ENCODE peak calls at places on chromosomes 7 and 10, in ten cellular contexts. One of them, this sample, is unnamed.

GRCh38 chr7:36312064-36312914 is 77.4 kb upstream of the ANLN start:
- DNase-seq in hepatocyte: peak; percentile 69
- DNase-seq in germinal center: no peak
- DNase-seq in NCI-H1417: no peak
- DNase-seq in activated CD4-positive, alpha-beta T cell treated with anti-CD3 and anti-CD28 coated beads, Interleukin-2, amount 50 U/mL, for 24 hours: no peak
- DNase-seq in lung microvascular endothelial cell: no peak
- DNase-seq in caudate nucleus: no peak
- DNase-seq in upper lobe of left lung: peak; percentile 69
- DNase-seq in GM23248: no peak
- DNase-seq in SJCRH30: no peak
- DNase-seq in this sample: peak; percentile 56

GRCh38 chr7:12584940-12585339 is 14.4 kb downstream of the SCIN start:
- DNase-seq in GM23248: peak; percentile 66
- DNase-seq in caudate nucleus: no peak
- DNase-seq in upper lobe of left lung: no peak
- DNase-seq in NCI-H1417: no peak
- DNase-seq in germinal center: no peak
- DNase-seq in lung microvascular endothelial cell: peak; percentile 25
- DNase-seq in SJCRH30: no peak
- DNase-seq in hepatocyte: no peak
- DNase-seq in activated CD4-positive, alpha-beta T cell treated with anti-CD3 and anti-CD28 coated beads, Interleukin-2, amount 50 U/mL, for 24 hours: no peak
- DNase-seq in this sample: no peak

GRCh38 chr10:82750538-82750937 is 875.5 kb downstream of the NRG3 start:
- DNase-seq in GM23248: no peak
- DNase-seq in hepatocyte: no peak
- DNase-seq in NCI-H1417: no peak
- DNase-seq in caudate nucleus: no peak
- DNase-seq in SJCRH30: no peak
- DNase-seq in activated CD4-positive, alpha-beta T cell treated with anti-CD3 and anti-CD28 coated beads, Interleukin-2, amount 50 U/mL, for 24 hours: no peak
- DNase-seq in lung microvascular endothelial cell: no peak
- DNase-seq in upper lobe of left lung: no peak
- DNase-seq in germinal center: no peak
- DNase-seq in this sample: no peak

GRCh38 chr10:15642095-15642494 is 77.6 kb downstream of the ITGA8 start:
- DNase-seq in caudate nucleus: no peak
- DNase-seq in activated CD4-positive, alpha-beta T cell treated with anti-CD3 and anti-CD28 coated beads, Interleukin-2, amount 50 U/mL, for 24 hours: no peak
- DNase-seq in NCI-H1417: no peak
- DNase-seq in GM23248: peak; percentile 75
- DNase-seq in SJCRH30: no peak
- DNase-seq in hepatocyte: no peak
- DNase-seq in germinal center: no peak
- DNase-seq in lung microvascular endothelial cell: peak; percentile 92
- DNase-seq in upper lobe of left lung: no peak
- DNase-seq in this sample: no peak

GRCh38 chr10:100148353-100149211 is 37.2 kb downstream of the ERLIN1 start:
- DNase-seq in germinal center: peak; percentile 32
- DNase-seq in activated CD4-positive, alpha-beta T cell treated with anti-CD3 and anti-CD28 coated beads, Interleukin-2, amount 50 U/mL, for 24 hours: no peak
- DNase-seq in SJCRH30: no peak
- DNase-seq in upper lobe of left lung: no peak
- DNase-seq in GM23248: peak; percentile 82
- DNase-seq in hepatocyte: peak; percentile 24
- DNase-seq in caudate nucleus: no peak
- DNase-seq in lung microvascular endothelial cell: no peak
- DNase-seq in NCI-H1417: no peak
- DNase-seq in this sample: no peak

GRCh38 chr7:23422904-23423303 is 47.4 kb downstream of the IGF2BP3 start:
- DNase-seq in hepatocyte: no peak
- DNase-seq in GM23248: no peak
- DNase-seq in upper lobe of left lung: no peak
- DNase-seq in activated CD4-positive, alpha-beta T cell treated with anti-CD3 and anti-CD28 coated beads, Interleukin-2, amount 50 U/mL, for 24 hours: no peak
- DNase-seq in NCI-H1417: no peak
- DNase-seq in germinal center: no peak
- DNase-seq in SJCRH30: no peak
- DNase-seq in caudate nucleus: no peak
- DNase-seq in lung microvascular endothelial cell: no peak
- DNase-seq in this sample: no peak

GRCh38 chr10:84348431-84348830 is 20.0 kb downstream of the CCSER2 start:
- DNase-seq in GM23248: peak; percentile 82
- DNase-seq in activated CD4-positive, alpha-beta T cell treated with anti-CD3 and anti-CD28 coated beads, Interleukin-2, amount 50 U/mL, for 24 hours: no peak
- DNase-seq in upper lobe of left lung: no peak
- DNase-seq in caudate nucleus: no peak
- DNase-seq in germinal center: no peak
- DNase-seq in hepatocyte: no peak
- DNase-seq in SJCRH30: no peak
- DNase-seq in NCI-H1417: no peak
- DNase-seq in lung microvascular endothelial cell: no peak
- DNase-seq in this sample: no peak

GRCh38 chr7:156234666-156235494 is 405.7 kb upstream of the RNF32 start:
- DNase-seq in lung microvascular endothelial cell: no peak
- DNase-seq in hepatocyte: no peak
- DNase-seq in caudate nucleus: no peak
- DNase-seq in germinal center: no peak
- DNase-seq in GM23248: no peak
- DNase-seq in NCI-H1417: no peak
- DNase-seq in upper lobe of left lung: no peak
- DNase-seq in activated CD4-positive, alpha-beta T cell treated with anti-CD3 and anti-CD28 coated beads, Interleukin-2, amount 50 U/mL, for 24 hours: no peak
- DNase-seq in SJCRH30: no peak
- DNase-seq in this sample: no peak

GRCh38 chr7:154873722-154874121 is 129.2 kb downstream of the PAXIP1 start:
- DNase-seq in GM23248: no peak
- DNase-seq in lung microvascular endothelial cell: no peak
- DNase-seq in SJCRH30: no peak
- DNase-seq in upper lobe of left lung: no peak
- DNase-seq in caudate nucleus: no peak
- DNase-seq in NCI-H1417: no peak
- DNase-seq in hepatocyte: no peak
- DNase-seq in activated CD4-positive, alpha-beta T cell treated with anti-CD3 and anti-CD28 coated beads, Interleukin-2, amount 50 U/mL, for 24 hours: no peak
- DNase-seq in germinal center: no peak
- DNase-seq in this sample: no peak

GRCh38 chr7:78039791-78040776 is 241.5 kb downstream of the PHTF2 start:
- DNase-seq in NCI-H1417: peak; percentile 51
- DNase-seq in activated CD4-positive, alpha-beta T cell treated with anti-CD3 and anti-CD28 coated beads, Interleukin-2, amount 50 U/mL, for 24 hours: peak; percentile 32
- DNase-seq in germinal center: peak; percentile 59
- DNase-seq in upper lobe of left lung: peak; percentile 31
- DNase-seq in SJCRH30: no peak
- DNase-seq in GM23248: peak; percentile 26
- DNase-seq in hepatocyte: no peak
- DNase-seq in lung microvascular endothelial cell: peak; percentile 37
- DNase-seq in caudate nucleus: no peak
- DNase-seq in this sample: no peak

GRCh38 chr10:103442031-103442461 is 10.1 kb downstream of the CALHM2 start:
- DNase-seq in NCI-H1417: no peak
- DNase-seq in caudate nucleus: no peak
- DNase-seq in GM23248: peak; percentile 40
- DNase-seq in activated CD4-positive, alpha-beta T cell treated with anti-CD3 and anti-CD28 coated beads, Interleukin-2, amount 50 U/mL, for 24 hours: no peak
- DNase-seq in upper lobe of left lung: no peak
- DNase-seq in germinal center: no peak
- DNase-seq in lung microvascular endothelial cell: no peak
- DNase-seq in SJCRH30: no peak
- DNase-seq in hepatocyte: peak; percentile 55
- DNase-seq in this sample: no peak

GRCh38 chr7:2480071-2480410 is 3.8 kb upstream of the GRIFIN start:
- DNase-seq in SJCRH30: no peak
- DNase-seq in lung microvascular endothelial cell: no peak
- DNase-seq in GM23248: no peak
- DNase-seq in germinal center: no peak
- DNase-seq in caudate nucleus: no peak
- DNase-seq in NCI-H1417: no peak
- DNase-seq in upper lobe of left lung: no peak
- DNase-seq in hepatocyte: no peak
- DNase-seq in activated CD4-positive, alpha-beta T cell treated with anti-CD3 and anti-CD28 coated beads, Interleukin-2, amount 50 U/mL, for 24 hours: no peak
- DNase-seq in this sample: no peak

GRCh38 chr7:134660961-134661376 is 14.3 kb downstream of the BPGM start:
- DNase-seq in SJCRH30: no peak
- DNase-seq in NCI-H1417: peak; percentile 11
- DNase-seq in activated CD4-positive, alpha-beta T cell treated with anti-CD3 and anti-CD28 coated beads, Interleukin-2, amount 50 U/mL, for 24 hours: no peak
- DNase-seq in lung microvascular endothelial cell: peak; percentile 80
- DNase-seq in GM23248: peak; percentile 84
- DNase-seq in germinal center: no peak
- DNase-seq in hepatocyte: no peak
- DNase-seq in caudate nucleus: no peak
- DNase-seq in upper lobe of left lung: no peak
- DNase-seq in this sample: no peak

GRCh38 chr7:72415586-72415985 is 3.4 kb upstream of the CALN1 start:
- DNase-seq in activated CD4-positive, alpha-beta T cell treated with anti-CD3 and anti-CD28 coated beads, Interleukin-2, amount 50 U/mL, for 24 hours: no peak
- DNase-seq in germinal center: no peak
- DNase-seq in hepatocyte: no peak
- DNase-seq in NCI-H1417: no peak
- DNase-seq in upper lobe of left lung: no peak
- DNase-seq in lung microvascular endothelial cell: no peak
- DNase-seq in caudate nucleus: no peak
- DNase-seq in GM23248: no peak
- DNase-seq in SJCRH30: no peak
- DNase-seq in this sample: no peak

GRCh38 chr7:137266764-137267163 is 76.8 kb downstream of the PTN start:
- DNase-seq in lung microvascular endothelial cell: no peak
- DNase-seq in SJCRH30: no peak
- DNase-seq in GM23248: no peak
- DNase-seq in hepatocyte: peak; percentile 15
- DNase-seq in activated CD4-positive, alpha-beta T cell treated with anti-CD3 and anti-CD28 coated beads, Interleukin-2, amount 50 U/mL, for 24 hours: no peak
- DNase-seq in caudate nucleus: no peak
- DNase-seq in germinal center: no peak
- DNase-seq in upper lobe of left lung: no peak
- DNase-seq in NCI-H1417: peak; percentile 28
- DNase-seq in this sample: no peak

GRCh38 chr7:135180122-135180521 is 9.6 kb upstream of the CYREN start:
- DNase-seq in GM23248: no peak
- DNase-seq in SJCRH30: peak; percentile 30
- DNase-seq in NCI-H1417: no peak
- DNase-seq in caudate nucleus: no peak
- DNase-seq in hepatocyte: no peak
- DNase-seq in germinal center: no peak
- DNase-seq in activated CD4-positive, alpha-beta T cell treated with anti-CD3 and anti-CD28 coated beads, Interleukin-2, amount 50 U/mL, for 24 hours: no peak
- DNase-seq in lung microvascular endothelial cell: no peak
- DNase-seq in upper lobe of left lung: no peak
- DNase-seq in this sample: no peak

GRCh38 chr7:28165221-28165807 is 15.3 kb downstream of the JAZF1 start:
- DNase-seq in activated CD4-positive, alpha-beta T cell treated with anti-CD3 and anti-CD28 coated beads, Interleukin-2, amount 50 U/mL, for 24 hours: no peak
- DNase-seq in lung microvascular endothelial cell: no peak
- DNase-seq in hepatocyte: no peak
- DNase-seq in SJCRH30: no peak
- DNase-seq in NCI-H1417: no peak
- DNase-seq in caudate nucleus: no peak
- DNase-seq in germinal center: peak; percentile 72
- DNase-seq in upper lobe of left lung: no peak
- DNase-seq in GM23248: peak; percentile 32
- DNase-seq in this sample: no peak

GRCh38 chr7:106062521-106062931 is 49.6 kb downstream of the SYPL1 start:
- DNase-seq in lung microvascular endothelial cell: no peak
- DNase-seq in activated CD4-positive, alpha-beta T cell treated with anti-CD3 and anti-CD28 coated beads, Interleukin-2, amount 50 U/mL, for 24 hours: no peak
- DNase-seq in NCI-H1417: peak; percentile 46
- DNase-seq in hepatocyte: no peak
- DNase-seq in caudate nucleus: no peak
- DNase-seq in upper lobe of left lung: no peak
- DNase-seq in GM23248: no peak
- DNase-seq in germinal center: peak; percentile 54
- DNase-seq in SJCRH30: no peak
- DNase-seq in this sample: no peak

GRCh38 chr7:113125728-113126127 is 7.4 kb upstream of the SMIM30 start:
- DNase-seq in hepatocyte: no peak
- DNase-seq in lung microvascular endothelial cell: no peak
- DNase-seq in NCI-H1417: no peak
- DNase-seq in upper lobe of left lung: no peak
- DNase-seq in GM23248: no peak
- DNase-seq in germinal center: no peak
- DNase-seq in activated CD4-positive, alpha-beta T cell treated with anti-CD3 and anti-CD28 coated beads, Interleukin-2, amount 50 U/mL, for 24 hours: no peak
- DNase-seq in SJCRH30: no peak
- DNase-seq in caudate nucleus: no peak
- DNase-seq in this sample: no peak

GRCh38 chr7:2939193-2939885 is 95.2 kb upstream of the GNA12 start:
- DNase-seq in NCI-H1417: no peak
- DNase-seq in SJCRH30: no peak
- DNase-seq in germinal center: no peak
- DNase-seq in caudate nucleus: no peak
- DNase-seq in GM23248: peak; percentile 20
- DNase-seq in activated CD4-positive, alpha-beta T cell treated with anti-CD3 and anti-CD28 coated beads, Interleukin-2, amount 50 U/mL, for 24 hours: no peak
- DNase-seq in lung microvascular endothelial cell: no peak
- DNase-seq in hepatocyte: no peak
- DNase-seq in upper lobe of left lung: peak; percentile 20
- DNase-seq in this sample: no peak

GRCh38 chr7:132066776-132067175 is 509.5 kb downstream of the PLXNA4 start:
- DNase-seq in NCI-H1417: no peak
- DNase-seq in lung microvascular endothelial cell: peak; percentile 13
- DNase-seq in SJCRH30: no peak
- DNase-seq in upper lobe of left lung: no peak
- DNase-seq in GM23248: peak; percentile 65
- DNase-seq in germinal center: no peak
- DNase-seq in hepatocyte: peak; percentile 37
- DNase-seq in activated CD4-positive, alpha-beta T cell treated with anti-CD3 and anti-CD28 coated beads, Interleukin-2, amount 50 U/mL, for 24 hours: no peak
- DNase-seq in caudate nucleus: no peak
- DNase-seq in this sample: peak; percentile 89

GRCh38 chr10:5446390-5446926 is 34.1 kb downstream of the NET1 start:
- DNase-seq in hepatocyte: peak; percentile 98
- DNase-seq in NCI-H1417: peak; percentile 87
- DNase-seq in SJCRH30: peak; percentile 92
- DNase-seq in GM23248: peak; percentile 94
- DNase-seq in activated CD4-positive, alpha-beta T cell treated with anti-CD3 and anti-CD28 coated beads, Interleukin-2, amount 50 U/mL, for 24 hours: peak; percentile 30
- DNase-seq in lung microvascular endothelial cell: peak; percentile 91
- DNase-seq in germinal center: peak; percentile 92
- DNase-seq in caudate nucleus: no peak
- DNase-seq in upper lobe of left lung: peak; percentile 98
- DNase-seq in this sample: peak; percentile 44

GRCh38 chr7:144710791-144711190 is 125.1 kb downstream of the TPK1 start:
- DNase-seq in germinal center: no peak
- DNase-seq in GM23248: no peak
- DNase-seq in caudate nucleus: no peak
- DNase-seq in upper lobe of left lung: no peak
- DNase-seq in hepatocyte: no peak
- DNase-seq in SJCRH30: no peak
- DNase-seq in lung microvascular endothelial cell: no peak
- DNase-seq in NCI-H1417: no peak
- DNase-seq in activated CD4-positive, alpha-beta T cell treated with anti-CD3 and anti-CD28 coated beads, Interleukin-2, amount 50 U/mL, for 24 hours: no peak
- DNase-seq in this sample: no peak

GRCh38 chr7:151194188-151194587 is 7.1 kb upstream of the ASB10 start:
- DNase-seq in lung microvascular endothelial cell: no peak
- DNase-seq in germinal center: no peak
- DNase-seq in GM23248: no peak
- DNase-seq in SJCRH30: no peak
- DNase-seq in activated CD4-positive, alpha-beta T cell treated with anti-CD3 and anti-CD28 coated beads, Interleukin-2, amount 50 U/mL, for 24 hours: no peak
- DNase-seq in caudate nucleus: no peak
- DNase-seq in upper lobe of left lung: no peak
- DNase-seq in NCI-H1417: no peak
- DNase-seq in hepatocyte: no peak
- DNase-seq in this sample: no peak

GRCh38 chr10:29830526-29831512 is 196.0 kb upstream of the SVIL start:
- DNase-seq in upper lobe of left lung: no peak
- DNase-seq in hepatocyte: no peak
- DNase-seq in caudate nucleus: no peak
- DNase-seq in lung microvascular endothelial cell: no peak
- DNase-seq in SJCRH30: no peak
- DNase-seq in GM23248: no peak
- DNase-seq in NCI-H1417: no peak
- DNase-seq in germinal center: no peak
- DNase-seq in activated CD4-positive, alpha-beta T cell treated with anti-CD3 and anti-CD28 coated beads, Interleukin-2, amount 50 U/mL, for 24 hours: no peak
- DNase-seq in this sample: no peak

GRCh38 chr7:46150721-46151120 is 229.6 kb upstream of the IGFBP3 start:
- DNase-seq in germinal center: no peak
- DNase-seq in activated CD4-positive, alpha-beta T cell treated with anti-CD3 and anti-CD28 coated beads, Interleukin-2, amount 50 U/mL, for 24 hours: no peak
- DNase-seq in NCI-H1417: no peak
- DNase-seq in lung microvascular endothelial cell: no peak
- DNase-seq in GM23248: peak; percentile 40
- DNase-seq in upper lobe of left lung: no peak
- DNase-seq in hepatocyte: no peak
- DNase-seq in caudate nucleus: no peak
- DNase-seq in SJCRH30: no peak
- DNase-seq in this sample: no peak

GRCh38 chr10:93198401-93199175 is 124.9 kb downstream of the CYP26A1 start:
- DNase-seq in activated CD4-positive, alpha-beta T cell treated with anti-CD3 and anti-CD28 coated beads, Interleukin-2, amount 50 U/mL, for 24 hours: no peak
- DNase-seq in upper lobe of left lung: no peak
- DNase-seq in hepatocyte: peak; percentile 42
- DNase-seq in germinal center: no peak
- DNase-seq in caudate nucleus: no peak
- DNase-seq in GM23248: peak; percentile 70
- DNase-seq in lung microvascular endothelial cell: peak; percentile 31
- DNase-seq in NCI-H1417: no peak
- DNase-seq in SJCRH30: peak; percentile 63
- DNase-seq in this sample: no peak

GRCh38 chr7:80611779-80612178 is 26.7 kb upstream of the CD36 start:
- DNase-seq in activated CD4-positive, alpha-beta T cell treated with anti-CD3 and anti-CD28 coated beads, Interleukin-2, amount 50 U/mL, for 24 hours: no peak
- DNase-seq in germinal center: no peak
- DNase-seq in hepatocyte: peak; percentile 40
- DNase-seq in upper lobe of left lung: peak; percentile 56
- DNase-seq in NCI-H1417: peak; percentile 67
- DNase-seq in SJCRH30: no peak
- DNase-seq in GM23248: peak; percentile 53
- DNase-seq in lung microvascular endothelial cell: peak; percentile 61
- DNase-seq in caudate nucleus: no peak
- DNase-seq in this sample: no peak

This sample was measured in posterior cingulate gyrus.